ENCODE peak calls at places on chromosomes 13 and 19, in seven cellular contexts. Q is H1, A is mesendoderm, E is H9, U is mesenchymal stem cell, S is trophoblast cell, Z is IMR-90. R is an unnamed sample.

GRCh38 chr13:111345682-111346081 is 25.2 kb downstream of the TEX29 start:
- DNase-seq in Q (no peak), A (no peak), S (no peak), U (no peak), E (peak), Z (no peak), R (no peak)

GRCh38 chr13:113209880-113210421 is 538 bp downstream of the CUL4A start:
- DNase-seq in Z (peak), E (peak), Q (peak), U (peak), S (peak), A (peak), R (peak)

GRCh38 chr19:17719730-17720486 is 628 bp downstream of the MAP1S start:
- DNase-seq in Q (no peak), U (no peak), S (peak), Z (no peak), E (no peak), A (no peak), R (no peak)

GRCh38 chr13:23921451-23921888 is 24.2 kb upstream of the C1QTNF9B start:
- DNase-seq in S (peak), Q (no peak), U (peak), E (peak), A (peak), Z (peak), R (peak)

GRCh38 chr19:790971-791604 is 6.2 kb upstream of the PTBP1 start:
- DNase-seq in E (no peak), U (no peak), S (no peak), Q (no peak), Z (no peak), A (no peak), R (no peak)

GRCh38 chr13:48533207-48533499 is 273 bp upstream of the RCBTB2 start:
- DNase-seq in U (no peak), A (no peak), Z (no peak), E (no peak), S (no peak), Q (no peak), R (no peak)

GRCh38 chr19:35257113-35257461 is 8.3 kb downstream of the LSR start:
- DNase-seq in U (no peak), A (no peak), Q (no peak), E (no peak), S (no peak), Z (no peak), R (no peak)

GRCh38 chr19:30111051-30111450 is 169.0 kb downstream of the URI1 start:
- DNase-seq in Q (no peak), A (no peak), S (no peak), E (no peak), Z (no peak), U (no peak), R (no peak)

GRCh38 chr13:92842145-92842544 is 384.5 kb upstream of the GPC6 start:
- DNase-seq in A (peak), U (peak), E (no peak), Q (no peak), Z (peak), S (no peak), R (no peak)

GRCh38 chr19:4972509-4973230 is 3.8 kb downstream of the KDM4B start:
- DNase-seq in Z (peak), S (peak), E (no peak), Q (no peak), A (no peak), U (peak), R (no peak)

GRCh38 chr13:46229251-46229650 is 17.5 kb downstream of the LRRC63 start:
- DNase-seq in U (no peak), Z (no peak), E (no peak), S (no peak), A (no peak), Q (no peak), R (no peak)

GRCh38 chr19:53328967-53329366 is 4.6 kb upstream of the ZNF845 start:
- DNase-seq in Q (no peak), A (no peak), U (no peak), S (no peak), Z (peak), E (peak), R (no peak)

GRCh38 chr13:43245374-43245964 is 222.1 kb downstream of the DNAJC15 start:
- DNase-seq in Q (no peak), Z (peak), S (no peak), A (no peak), U (peak), E (no peak), R (no peak)

GRCh38 chr13:29918845-29919244 is 68.4 kb upstream of the UBL3 start:
- DNase-seq in S (peak), Q (no peak), Z (peak), U (no peak), E (no peak), A (no peak), R (no peak)

GRCh38 chr13:112346899-112347229 is 29.3 kb upstream of the SPACA7 start:
- DNase-seq in E (peak), S (no peak), Q (no peak), U (no peak), Z (no peak), A (peak), R (no peak)

GRCh38 chr19:9498183-9498902 is at the start of gene ZNF560:
- DNase-seq in S (no peak), A (no peak), U (no peak), E (peak), Q (peak), Z (peak), R (no peak)

GRCh38 chr13:87259479-87260083 is 411.6 kb upstream of the SLITRK5 start:
- DNase-seq in U (peak), A (peak), Q (no peak), E (peak), S (no peak), Z (no peak), R (no peak)

DNA sequence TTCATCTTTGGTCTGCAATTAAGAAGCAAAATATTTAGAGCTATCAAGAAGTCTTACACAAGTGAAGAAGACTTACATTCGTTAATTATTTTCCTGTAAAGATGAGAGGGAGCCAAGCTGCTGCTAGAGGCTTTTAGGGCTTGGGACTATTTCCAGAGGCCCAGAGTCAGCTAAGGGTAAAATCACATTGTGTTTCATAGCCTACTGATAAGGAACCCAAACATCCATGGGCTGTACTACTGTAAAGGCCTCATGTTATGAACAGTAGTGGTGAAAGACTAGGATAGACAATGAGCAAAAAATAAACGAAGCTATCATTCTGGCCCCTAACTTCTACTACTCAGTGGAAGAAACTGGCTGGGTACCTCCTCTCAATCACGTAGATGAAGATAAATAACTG is 10.9 kb upstream of the TEX30 start:
- DNase-seq in E (no peak), Z (no peak), S (no peak), U (no peak), A (no peak), Q (no peak), R (no peak)
- H3K4ac ChIP-seq in E (no peak), Z (no peak), S (no peak), U (no peak), A (no peak), Q (no peak), R (no peak)

GRCh38 chr13:109762791-109763190 is 23.6 kb downstream of the IRS2 start:
- DNase-seq in S (no peak), A (no peak), U (no peak), E (no peak), Q (no peak), Z (no peak), R (no peak)
- H3K4ac ChIP-seq in S (no peak), A (no peak), U (no peak), E (no peak), Q (no peak), Z (no peak), R (no peak)

GRCh38 chr19:36972594-36972993 is 56.5 kb downstream of the ZNF568 start:
- DNase-seq in E (no peak), Z (no peak), A (peak), S (no peak), U (no peak), Q (no peak), R (no peak)

GRCh38 chr19:36973844-36974195 is 57.7 kb downstream of the ZNF568 start:
- DNase-seq in Q (no peak), A (peak), E (no peak), Z (no peak), S (no peak), U (no peak), R (no peak)

DNA sequence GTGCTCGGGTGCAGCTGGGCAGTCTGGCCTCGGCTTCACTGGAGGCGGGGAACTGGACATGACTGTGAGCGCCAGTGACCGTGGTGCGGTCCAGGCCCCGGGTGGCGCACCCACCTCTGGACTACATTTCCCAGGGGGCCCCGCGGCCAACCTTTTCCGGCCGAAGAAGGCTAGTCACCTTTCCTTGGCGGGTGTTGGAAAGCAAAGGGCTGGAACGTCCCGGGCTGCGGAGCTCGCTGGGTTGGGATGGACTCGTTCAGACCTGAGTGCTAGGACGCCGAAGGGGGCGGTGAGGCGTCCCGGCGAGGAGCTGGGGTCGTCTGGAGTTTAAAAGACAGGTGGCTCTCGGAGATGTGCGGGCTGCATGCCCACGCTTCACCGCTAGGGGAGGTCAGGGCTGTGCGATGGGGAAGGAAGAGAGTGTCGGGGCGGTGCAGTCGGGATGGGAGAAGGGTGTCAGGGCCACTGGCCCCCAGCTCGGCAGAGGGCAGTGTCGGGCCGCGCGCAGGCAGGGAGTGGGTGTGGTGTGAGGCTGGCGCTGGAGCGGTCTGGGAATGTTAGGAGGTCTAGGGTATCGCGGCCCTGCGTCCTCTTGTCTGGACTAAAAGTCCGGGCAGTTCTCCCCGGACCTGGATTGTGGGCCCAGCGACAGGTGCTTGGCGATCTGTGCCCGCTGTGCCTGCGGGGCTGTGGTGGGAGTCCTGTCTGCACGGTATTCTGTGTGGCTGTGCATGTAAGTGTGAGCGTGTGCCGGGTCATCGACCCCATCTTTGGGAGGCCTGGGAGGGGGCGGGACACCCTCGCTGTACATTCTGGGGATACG is 57.1 kb downstream of the ZNF568 start:
- DNase-seq in S (peak), Z (peak), E (peak), Q (no peak), U (peak), A (peak), R (peak)
- H3K4ac ChIP-seq in S (no peak), Z (peak), E (no peak), Q (no peak), U (no peak), A (no peak), R (no peak)

DNA sequence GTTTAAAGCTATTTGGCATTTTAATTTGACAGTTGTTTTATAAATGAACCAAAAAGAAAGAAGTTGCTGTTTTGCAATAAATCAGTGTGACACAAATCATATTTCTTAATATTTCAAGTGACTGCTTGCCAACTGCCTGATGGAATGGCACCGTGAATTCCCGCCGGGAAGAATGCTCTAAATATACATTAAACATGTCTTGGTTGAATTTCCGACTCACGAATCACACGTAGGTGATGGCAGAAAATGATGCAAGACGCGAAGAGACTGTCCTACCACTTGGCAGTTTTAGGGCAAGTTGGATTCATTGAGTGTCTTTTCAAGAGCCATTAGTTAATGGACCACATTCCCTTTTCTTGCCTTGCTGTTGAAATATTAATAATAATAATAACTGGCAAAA is 3.1 kb upstream of the GJB2 start:
- DNase-seq in E (no peak), U (no peak), A (no peak), S (no peak), Q (no peak), Z (no peak), R (no peak)
- H3K4ac ChIP-seq in E (no peak), U (no peak), A (no peak), S (no peak), Q (no peak), Z (no peak), R (no peak)

GRCh38 chr19:40377876-40378385 is 12.1 kb downstream of the HIPK4 start:
- DNase-seq in Q (no peak), U (no peak), A (no peak), Z (no peak), S (no peak), E (no peak), R (no peak)
- H3K4ac ChIP-seq in Q (no peak), U (no peak), A (no peak), Z (no peak), S (no peak), E (no peak), R (no peak)

GRCh38 chr19:40494191-40494838 is 27.5 kb downstream of the SPTBN4 start:
- DNase-seq in Q (no peak), S (no peak), Z (no peak), A (no peak), E (no peak), U (no peak), R (no peak)

GRCh38 chr19:40486017-40486416 is 19.2 kb downstream of the SPTBN4 start:
- DNase-seq in Z (no peak), Q (no peak), A (no peak), U (no peak), E (no peak), S (no peak), R (no peak)

GRCh38 chr19:40492274-40492673 is 25.5 kb downstream of the SPTBN4 start:
- DNase-seq in S (no peak), Q (no peak), E (no peak), Z (no peak), U (no peak), A (no peak), R (no peak)

GRCh38 chr19:40493778-40494177 is 27.0 kb downstream of the SPTBN4 start:
- DNase-seq in S (no peak), Q (no peak), Z (no peak), E (no peak), U (no peak), A (no peak), R (no peak)

GRCh38 chr19:40489882-40490230 is 23.1 kb downstream of the SPTBN4 start:
- DNase-seq in E (peak), A (no peak), Q (no peak), U (no peak), Z (no peak), S (peak), R (no peak)
- H3K4ac ChIP-seq in E (no peak), A (no peak), Q (no peak), U (no peak), Z (no peak), S (no peak), R (peak)

DNA sequence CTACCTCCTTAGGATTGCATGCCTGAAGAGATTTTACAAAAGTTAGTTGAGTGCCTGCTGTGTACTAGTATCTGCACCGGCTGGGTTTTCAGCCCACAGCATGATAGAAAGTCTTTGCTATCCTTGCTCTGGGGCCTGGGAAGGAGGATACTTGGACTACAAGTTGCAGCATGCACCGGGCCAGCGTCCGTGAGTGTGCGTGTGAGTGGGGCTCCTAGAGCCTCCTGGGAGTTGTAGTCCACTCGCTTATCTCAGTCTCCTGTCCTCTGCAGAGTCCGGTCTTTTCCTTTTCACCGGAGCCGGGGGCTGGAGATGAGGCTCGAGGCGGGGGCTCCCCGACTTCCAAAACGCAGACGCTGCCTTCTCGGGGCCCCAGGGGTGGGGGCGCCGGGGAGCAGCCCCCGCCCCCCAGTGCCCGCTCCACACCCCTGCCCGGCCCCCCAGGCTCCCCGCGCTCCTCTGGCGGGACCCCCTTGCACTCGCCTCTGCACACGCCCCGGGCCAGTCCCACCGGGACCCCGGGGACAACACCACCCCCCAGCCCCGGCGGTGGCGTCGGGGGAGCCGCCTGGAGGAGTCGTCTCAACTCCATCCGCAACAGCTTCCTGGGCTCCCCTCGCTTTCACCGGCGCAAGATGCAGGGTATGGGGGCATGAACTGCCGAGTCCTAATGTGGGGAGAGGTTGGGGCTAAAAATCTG is 20.6 kb downstream of the BRSK1 start:
- DNase-seq in Z (no peak), S (peak), A (peak), Q (peak), U (no peak), E (peak), R (no peak)
- H3K4ac ChIP-seq in Z (no peak), S (no peak), A (no peak), Q (no peak), U (no peak), E (no peak), R (no peak)

GRCh38 chr13:51623473-51623872 is 39.2 kb downstream of the WDFY2 start:
- DNase-seq in U (no peak), S (no peak), Q (no peak), E (no peak), Z (no peak), A (no peak), R (no peak)
- H3K4ac ChIP-seq in U (no peak), S (no peak), Q (no peak), E (no peak), Z (no peak), A (no peak), R (no peak)

GRCh38 chr19:46787331-46788100 is 878 bp downstream of the SLC1A5 start:
- DNase-seq in Q (peak), U (peak), S (peak), Z (peak), E (peak), A (peak), R (peak)

GRCh38 chr19:46786236-46787039 is 2.0 kb downstream of the SLC1A5 start:
- DNase-seq in E (no peak), U (peak), Q (peak), Z (peak), S (peak), A (peak), R (peak)

GRCh38 chr19:46788101-46788967 is at the start of gene SLC1A5:
- DNase-seq in U (peak), Z (peak), A (peak), Q (peak), E (peak), S (peak), R (peak)

GRCh38 chr19:46785980-46786235 is 2.5 kb downstream of the SLC1A5 start:
- DNase-seq in Z (no peak), U (no peak), A (no peak), S (no peak), Q (no peak), E (no peak), R (no peak)

DNA sequence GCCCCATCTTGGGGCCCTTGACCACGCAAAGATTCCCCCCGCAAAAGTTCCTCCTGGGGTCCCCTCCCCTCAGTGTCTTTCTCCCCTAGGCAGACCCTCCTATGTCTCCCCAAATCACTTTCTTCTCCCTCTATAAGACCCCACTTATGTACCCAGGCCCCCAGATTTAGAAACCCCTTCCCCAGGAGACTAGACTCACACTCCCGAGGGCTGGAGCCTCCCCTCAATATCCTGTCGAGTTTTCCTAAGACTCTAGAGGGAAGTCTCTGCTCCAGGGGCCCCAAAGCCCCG is 1.4 kb downstream of the SLC1A5 start:
- DNase-seq in Q (no peak), A (no peak), Z (no peak), E (no peak), U (no peak), S (no peak), R (no peak)
- H3K4ac ChIP-seq in Q (no peak), A (peak), Z (peak), E (no peak), U (peak), S (peak), R (no peak)

R was measured in neuronal stem cell.